ENCODE peak calls at places on chromosome 15, in seven cellular contexts. One of them, this sample, is unnamed.

GRCh38 chr15:58330836-58331561 is 100.8 kb upstream of the LIPC start:
- DNase-seq in mesothelial cell of epicardium: no peak
- DNase-seq in body of pancreas: no peak
- DNase-seq in AG04449: no peak
- DNase-seq in cardiac muscle cell: peak; percentile 13
- DNase-seq in sigmoid colon: no peak
- DNase-seq in thoracic aorta: no peak
- DNase-seq in this sample: no peak

GRCh38 chr15:50358805-50359204 is 3.8 kb upstream of the GABPB1 start:
- DNase-seq in mesothelial cell of epicardium: no peak
- DNase-seq in body of pancreas: peak; percentile 11
- DNase-seq in AG04449: no peak
- DNase-seq in cardiac muscle cell: peak; percentile 51
- DNase-seq in sigmoid colon: no peak
- DNase-seq in thoracic aorta: no peak
- DNase-seq in this sample: peak; percentile 52

GRCh38 chr15:37585966-37586656 is 348.3 kb upstream of the TMCO5A start:
- DNase-seq in mesothelial cell of epicardium: no peak
- DNase-seq in body of pancreas: no peak
- DNase-seq in AG04449: peak; percentile 29
- DNase-seq in cardiac muscle cell: peak; percentile 85
- DNase-seq in sigmoid colon: no peak
- DNase-seq in thoracic aorta: no peak
- DNase-seq in this sample: no peak

GRCh38 chr15:59232476-59232875 is 25.8 kb downstream of the LDHAL6B start:
- DNase-seq in mesothelial cell of epicardium: no peak
- DNase-seq in body of pancreas: no peak
- DNase-seq in AG04449: peak; percentile 75
- DNase-seq in cardiac muscle cell: peak; percentile 77
- DNase-seq in sigmoid colon: no peak
- DNase-seq in thoracic aorta: no peak
- DNase-seq in this sample: no peak

GRCh38 chr15:100897873-100898490 is 18.4 kb downstream of the ALDH1A3 start:
- DNase-seq in mesothelial cell of epicardium: no peak
- DNase-seq in body of pancreas: no peak
- DNase-seq in AG04449: no peak
- DNase-seq in cardiac muscle cell: no peak
- DNase-seq in sigmoid colon: no peak
- DNase-seq in thoracic aorta: no peak
- DNase-seq in this sample: no peak

GRCh38 chr15:28903555-28903954 is 17.8 kb downstream of the APBA2 start:
- DNase-seq in mesothelial cell of epicardium: no peak
- DNase-seq in body of pancreas: no peak
- DNase-seq in AG04449: no peak
- DNase-seq in cardiac muscle cell: no peak
- DNase-seq in sigmoid colon: no peak
- DNase-seq in thoracic aorta: no peak
- DNase-seq in this sample: no peak

GRCh38 chr15:101489633-101490407 is at the start of gene PCSK6:
- DNase-seq in mesothelial cell of epicardium: no peak
- DNase-seq in body of pancreas: peak; percentile 60
- DNase-seq in AG04449: no peak
- DNase-seq in cardiac muscle cell: peak; percentile 28
- DNase-seq in sigmoid colon: no peak
- DNase-seq in thoracic aorta: no peak
- DNase-seq in this sample: no peak

GRCh38 chr15:35777016-35777415 is 231.1 kb upstream of the DPH6 start:
- DNase-seq in mesothelial cell of epicardium: no peak
- DNase-seq in body of pancreas: no peak
- DNase-seq in AG04449: no peak
- DNase-seq in cardiac muscle cell: no peak
- DNase-seq in sigmoid colon: no peak
- DNase-seq in thoracic aorta: no peak
- DNase-seq in this sample: no peak

GRCh38 chr15:97977734-97978133 is 17.2 kb downstream of the ARRDC4 start:
- DNase-seq in mesothelial cell of epicardium: no peak
- DNase-seq in body of pancreas: peak; percentile 67
- DNase-seq in AG04449: no peak
- DNase-seq in cardiac muscle cell: no peak
- DNase-seq in sigmoid colon: no peak
- DNase-seq in thoracic aorta: no peak
- DNase-seq in this sample: no peak

GRCh38 chr15:93515256-93516044 is 426.4 kb upstream of the RGMA start:
- DNase-seq in mesothelial cell of epicardium: no peak
- DNase-seq in body of pancreas: no peak
- DNase-seq in AG04449: no peak
- DNase-seq in cardiac muscle cell: no peak
- DNase-seq in sigmoid colon: peak; percentile 79
- DNase-seq in thoracic aorta: no peak
- DNase-seq in this sample: no peak

GRCh38 chr15:54681578-54681977 is 515.2 kb downstream of the RSL24D1 start:
- DNase-seq in mesothelial cell of epicardium: no peak
- DNase-seq in body of pancreas: no peak
- DNase-seq in AG04449: no peak
- DNase-seq in cardiac muscle cell: no peak
- DNase-seq in sigmoid colon: no peak
- DNase-seq in thoracic aorta: no peak
- DNase-seq in this sample: no peak

GRCh38 chr15:57565326-57565725 is 26.4 kb upstream of the MYZAP start:
- DNase-seq in mesothelial cell of epicardium: no peak
- DNase-seq in body of pancreas: no peak
- DNase-seq in AG04449: no peak
- DNase-seq in cardiac muscle cell: no peak
- DNase-seq in sigmoid colon: no peak
- DNase-seq in thoracic aorta: no peak
- DNase-seq in this sample: no peak

GRCh38 chr15:51023499-51023898 is 71.2 kb downstream of the TNFAIP8L3 start:
- DNase-seq in mesothelial cell of epicardium: no peak
- DNase-seq in body of pancreas: no peak
- DNase-seq in AG04449: no peak
- DNase-seq in cardiac muscle cell: no peak
- DNase-seq in sigmoid colon: no peak
- DNase-seq in thoracic aorta: no peak
- DNase-seq in this sample: no peak

GRCh38 chr15:65945616-65946015 is 76.3 kb downstream of the RAB11A start:
- DNase-seq in mesothelial cell of epicardium: no peak
- DNase-seq in body of pancreas: no peak
- DNase-seq in AG04449: no peak
- DNase-seq in cardiac muscle cell: no peak
- DNase-seq in sigmoid colon: no peak
- DNase-seq in thoracic aorta: no peak
- DNase-seq in this sample: no peak

GRCh38 chr15:57253082-57253481 is 123.2 kb upstream of the CGNL1 start:
- DNase-seq in mesothelial cell of epicardium: no peak
- DNase-seq in body of pancreas: no peak
- DNase-seq in AG04449: no peak
- DNase-seq in cardiac muscle cell: no peak
- DNase-seq in sigmoid colon: no peak
- DNase-seq in thoracic aorta: no peak
- DNase-seq in this sample: no peak

GRCh38 chr15:73564255-73564654 is 68.9 kb downstream of the NPTN start:
- DNase-seq in mesothelial cell of epicardium: no peak
- DNase-seq in body of pancreas: no peak
- DNase-seq in AG04449: no peak
- DNase-seq in cardiac muscle cell: peak; percentile 58
- DNase-seq in sigmoid colon: no peak
- DNase-seq in thoracic aorta: no peak
- DNase-seq in this sample: no peak

GRCh38 chr15:39920510-39921273 is 626 bp upstream of the GPR176 start:
- DNase-seq in mesothelial cell of epicardium: peak; percentile 82
- DNase-seq in body of pancreas: peak; percentile 82
- DNase-seq in AG04449: no peak
- DNase-seq in cardiac muscle cell: peak; percentile 87
- DNase-seq in sigmoid colon: peak; percentile 81
- DNase-seq in thoracic aorta: peak; percentile 58
- DNase-seq in this sample: peak; percentile 92

GRCh38 chr15:65115086-65115485 is at the start of gene UBAP1L:
- DNase-seq in mesothelial cell of epicardium: no peak
- DNase-seq in body of pancreas: no peak
- DNase-seq in AG04449: no peak
- DNase-seq in cardiac muscle cell: no peak
- DNase-seq in sigmoid colon: no peak
- DNase-seq in thoracic aorta: no peak
- DNase-seq in this sample: no peak

GRCh38 chr15:72835289-72835890 is 51.8 kb upstream of the ADPGK start:
- DNase-seq in mesothelial cell of epicardium: no peak
- DNase-seq in body of pancreas: peak; percentile 20
- DNase-seq in AG04449: no peak
- DNase-seq in cardiac muscle cell: peak; percentile 27
- DNase-seq in sigmoid colon: no peak
- DNase-seq in thoracic aorta: no peak
- DNase-seq in this sample: no peak

GRCh38 chr15:36926422-36926815 is 173.9 kb downstream of the MEIS2 start:
- DNase-seq in mesothelial cell of epicardium: no peak
- DNase-seq in body of pancreas: no peak
- DNase-seq in AG04449: no peak
- DNase-seq in cardiac muscle cell: no peak
- DNase-seq in sigmoid colon: no peak
- DNase-seq in thoracic aorta: no peak
- DNase-seq in this sample: no peak

GRCh38 chr15:38961886-38962285 is 397.3 kb upstream of the RASGRP1 start:
- DNase-seq in mesothelial cell of epicardium: no peak
- DNase-seq in body of pancreas: no peak
- DNase-seq in AG04449: no peak
- DNase-seq in cardiac muscle cell: peak; percentile 84
- DNase-seq in sigmoid colon: no peak
- DNase-seq in thoracic aorta: no peak
- DNase-seq in this sample: no peak

GRCh38 chr15:40279437-40280141 is 3.3 kb downstream of the ANKRD63 start:
- DNase-seq in mesothelial cell of epicardium: peak; percentile 89
- DNase-seq in body of pancreas: peak; percentile 82
- DNase-seq in AG04449: no peak
- DNase-seq in cardiac muscle cell: peak; percentile 65
- DNase-seq in sigmoid colon: peak; percentile 83
- DNase-seq in thoracic aorta: no peak
- DNase-seq in this sample: peak; percentile 82

GRCh38 chr15:29962404-29962803 is 120.4 kb upstream of the GOLGA8J start:
- DNase-seq in mesothelial cell of epicardium: no peak
- DNase-seq in body of pancreas: no peak
- DNase-seq in AG04449: no peak
- DNase-seq in cardiac muscle cell: no peak
- DNase-seq in sigmoid colon: no peak
- DNase-seq in thoracic aorta: no peak
- DNase-seq in this sample: no peak

GRCh38 chr15:40956543-40956982 is 3.3 kb downstream of the CHAC1 start:
- DNase-seq in mesothelial cell of epicardium: no peak
- DNase-seq in body of pancreas: peak; percentile 10
- DNase-seq in AG04449: no peak
- DNase-seq in cardiac muscle cell: no peak
- DNase-seq in sigmoid colon: no peak
- DNase-seq in thoracic aorta: no peak
- DNase-seq in this sample: no peak

GRCh38 chr15:52392008-52392687 is 96.5 kb upstream of the MYO5C start:
- DNase-seq in mesothelial cell of epicardium: no peak
- DNase-seq in body of pancreas: no peak
- DNase-seq in AG04449: peak; percentile 26
- DNase-seq in cardiac muscle cell: no peak
- DNase-seq in sigmoid colon: no peak
- DNase-seq in thoracic aorta: no peak
- DNase-seq in this sample: no peak

GRCh38 chr15:33675246-33675645 is 293.1 kb upstream of the CHRM5 start:
- DNase-seq in mesothelial cell of epicardium: no peak
- DNase-seq in body of pancreas: no peak
- DNase-seq in AG04449: no peak
- DNase-seq in cardiac muscle cell: peak; percentile 36
- DNase-seq in sigmoid colon: no peak
- DNase-seq in thoracic aorta: no peak
- DNase-seq in this sample: peak; percentile 37
- TF ChIP-seq CTCF in mesothelial cell of epicardium: no peak
- TF ChIP-seq CTCF in body of pancreas: no peak
- TF ChIP-seq CTCF in AG04449: no peak
- TF ChIP-seq CTCF in cardiac muscle cell: peak; percentile 43
- TF ChIP-seq CTCF in sigmoid colon: no peak
- TF ChIP-seq CTCF in thoracic aorta: no peak
- TF ChIP-seq CTCF in this sample: peak; percentile 34

DNA sequence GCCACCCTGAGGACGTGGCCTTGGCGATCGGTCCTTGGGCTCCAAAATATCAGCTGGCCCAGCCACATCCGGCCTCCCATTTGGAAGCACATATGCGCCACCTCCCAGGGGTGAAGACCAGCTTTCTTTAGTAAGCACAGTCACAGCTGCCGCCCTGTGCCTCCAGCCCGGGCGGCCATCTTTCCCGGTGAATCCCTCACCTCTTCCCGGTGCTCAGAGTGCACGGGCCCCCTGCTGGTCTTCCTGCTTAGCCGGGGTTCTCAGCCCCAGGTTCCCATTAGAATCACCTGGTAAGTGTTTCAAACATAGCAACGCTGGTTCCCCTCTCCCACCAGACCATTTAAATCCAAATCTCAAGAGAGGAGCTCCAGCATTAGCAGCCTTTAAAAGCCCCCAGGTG is 232.2 kb downstream of the VPS13C start:
- DNase-seq in mesothelial cell of epicardium: no peak
- DNase-seq in body of pancreas: no peak
- DNase-seq in AG04449: no peak
- DNase-seq in cardiac muscle cell: no peak
- DNase-seq in sigmoid colon: no peak
- DNase-seq in thoracic aorta: no peak
- DNase-seq in this sample: no peak
- TF ChIP-seq CTCF in mesothelial cell of epicardium: no peak
- TF ChIP-seq CTCF in body of pancreas: no peak
- TF ChIP-seq CTCF in AG04449: no peak
- TF ChIP-seq CTCF in cardiac muscle cell: no peak
- TF ChIP-seq CTCF in sigmoid colon: no peak
- TF ChIP-seq CTCF in thoracic aorta: no peak
- TF ChIP-seq CTCF in this sample: no peak

DNA sequence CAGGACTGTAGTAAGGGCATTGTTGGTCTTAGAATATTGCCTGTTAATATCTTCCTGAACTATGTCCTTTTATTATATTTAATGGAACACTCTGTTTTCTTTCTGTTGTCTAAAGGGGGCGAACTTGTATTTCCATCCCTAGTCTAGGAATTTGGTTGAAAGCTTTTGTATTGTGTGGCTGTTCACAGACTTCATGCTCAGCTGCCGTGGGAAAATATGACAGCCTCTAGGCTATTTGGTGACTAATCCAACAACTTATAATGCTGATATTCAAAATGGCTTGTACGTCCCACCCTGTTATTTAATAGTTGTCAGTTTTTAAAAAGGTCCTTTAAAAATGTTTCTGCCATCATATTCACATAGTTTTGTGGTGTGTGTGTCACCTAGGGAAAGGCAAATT is 202.6 kb downstream of the KLHL25 start:
- DNase-seq in mesothelial cell of epicardium: no peak
- DNase-seq in body of pancreas: no peak
- DNase-seq in AG04449: peak; percentile 52
- DNase-seq in cardiac muscle cell: peak; percentile 86
- DNase-seq in sigmoid colon: no peak
- DNase-seq in thoracic aorta: no peak
- DNase-seq in this sample: no peak
- TF ChIP-seq CTCF in mesothelial cell of epicardium: no peak
- TF ChIP-seq CTCF in body of pancreas: no peak
- TF ChIP-seq CTCF in AG04449: no peak
- TF ChIP-seq CTCF in cardiac muscle cell: peak; percentile 49
- TF ChIP-seq CTCF in sigmoid colon: no peak
- TF ChIP-seq CTCF in thoracic aorta: no peak
- TF ChIP-seq CTCF in this sample: no peak

GRCh38 chr15:78506971-78507830 is at the start of gene HYKK:
- DNase-seq in mesothelial cell of epicardium: peak; percentile 93
- DNase-seq in body of pancreas: peak; percentile 96
- DNase-seq in AG04449: peak; percentile 82
- DNase-seq in cardiac muscle cell: peak; percentile 98
- DNase-seq in sigmoid colon: peak; percentile 97
- DNase-seq in thoracic aorta: peak; percentile 79
- DNase-seq in this sample: peak; percentile 91
- TF ChIP-seq CTCF in mesothelial cell of epicardium: no peak
- TF ChIP-seq CTCF in body of pancreas: no peak
- TF ChIP-seq CTCF in AG04449: peak; percentile 27
- TF ChIP-seq CTCF in cardiac muscle cell: no peak
- TF ChIP-seq CTCF in sigmoid colon: no peak
- TF ChIP-seq CTCF in thoracic aorta: peak; percentile 35
- TF ChIP-seq CTCF in this sample: no peak

This sample was measured in GM10248.